ENCODE peak calls at places on chromosomes 6 and 20, in eight cellular contexts. One of them, this sample, is unnamed.

GRCh38 chr6:129893513-129894098 is 32.5 kb upstream of the TMEM244 start:
- DNase-seq in esophagus muscularis mucosa: no peak
- DNase-seq in upper lobe of left lung: no peak
- DNase-seq in H1: no peak
- DNase-seq in K562: no peak
- DNase-seq in SK-N-SH: no peak
- DNase-seq in tibial nerve: no peak
- DNase-seq in stomach: no peak
- DNase-seq in this sample: no peak

GRCh38 chr6:56794421-56794820 is 151.7 kb upstream of the DST start:
- DNase-seq in esophagus muscularis mucosa: no peak
- DNase-seq in upper lobe of left lung: no peak
- DNase-seq in H1: no peak
- DNase-seq in K562: no peak
- DNase-seq in SK-N-SH: no peak
- DNase-seq in tibial nerve: no peak
- DNase-seq in stomach: no peak
- DNase-seq in this sample: no peak

GRCh38 chr6:128111096-128111495 is 210.2 kb upstream of the THEMIS start:
- DNase-seq in esophagus muscularis mucosa: no peak
- DNase-seq in upper lobe of left lung: no peak
- DNase-seq in H1: no peak
- DNase-seq in K562: no peak
- DNase-seq in SK-N-SH: no peak
- DNase-seq in tibial nerve: no peak
- DNase-seq in stomach: no peak
- DNase-seq in this sample: no peak

GRCh38 chr20:32582659-32583580 is 2.2 kb downstream of the NOL4L start:
- DNase-seq in esophagus muscularis mucosa: no peak
- DNase-seq in upper lobe of left lung: peak
- DNase-seq in H1: peak
- DNase-seq in K562: peak
- DNase-seq in SK-N-SH: peak
- DNase-seq in tibial nerve: no peak
- DNase-seq in stomach: no peak
- DNase-seq in this sample: no peak

GRCh38 chr20:42432931-42433330 is 756.8 kb downstream of the PTPRT start:
- DNase-seq in esophagus muscularis mucosa: no peak
- DNase-seq in upper lobe of left lung: no peak
- DNase-seq in H1: no peak
- DNase-seq in K562: no peak
- DNase-seq in SK-N-SH: no peak
- DNase-seq in tibial nerve: no peak
- DNase-seq in stomach: no peak
- DNase-seq in this sample: no peak

GRCh38 chr6:73823046-73823735 is 127.2 kb downstream of the CD109 start:
- DNase-seq in esophagus muscularis mucosa: no peak
- DNase-seq in upper lobe of left lung: no peak
- DNase-seq in H1: no peak
- DNase-seq in K562: no peak
- DNase-seq in SK-N-SH: no peak
- DNase-seq in tibial nerve: no peak
- DNase-seq in stomach: no peak
- DNase-seq in this sample: no peak

GRCh38 chr6:35810831-35811698 is 5.9 kb downstream of the LHFPL5 start:
- DNase-seq in esophagus muscularis mucosa: no peak
- DNase-seq in upper lobe of left lung: no peak
- DNase-seq in H1: no peak
- DNase-seq in K562: no peak
- DNase-seq in SK-N-SH: no peak
- DNase-seq in tibial nerve: no peak
- DNase-seq in stomach: no peak
- DNase-seq in this sample: no peak

GRCh38 chr6:83125425-83125824 is 58.0 kb downstream of the DOP1A start:
- DNase-seq in esophagus muscularis mucosa: no peak
- DNase-seq in upper lobe of left lung: no peak
- DNase-seq in H1: no peak
- DNase-seq in K562: peak
- DNase-seq in SK-N-SH: no peak
- DNase-seq in tibial nerve: no peak
- DNase-seq in stomach: no peak
- DNase-seq in this sample: no peak

GRCh38 chr20:63234693-63235398 is 859 bp upstream of the BIRC7 start:
- DNase-seq in esophagus muscularis mucosa: no peak
- DNase-seq in upper lobe of left lung: peak
- DNase-seq in H1: peak
- DNase-seq in K562: peak
- DNase-seq in SK-N-SH: no peak
- DNase-seq in tibial nerve: no peak
- DNase-seq in stomach: peak
- DNase-seq in this sample: no peak

GRCh38 chr20:50193169-50193850 is 2.7 kb downstream of the CEBPB start:
- DNase-seq in esophagus muscularis mucosa: no peak
- DNase-seq in upper lobe of left lung: no peak
- DNase-seq in H1: no peak
- DNase-seq in K562: peak
- DNase-seq in SK-N-SH: no peak
- DNase-seq in tibial nerve: no peak
- DNase-seq in stomach: no peak
- DNase-seq in this sample: no peak

GRCh38 chr20:35776513-35777101 is 4.8 kb downstream of the PHF20 start:
- DNase-seq in esophagus muscularis mucosa: no peak
- DNase-seq in upper lobe of left lung: no peak
- DNase-seq in H1: no peak
- DNase-seq in K562: peak
- DNase-seq in SK-N-SH: peak
- DNase-seq in tibial nerve: peak
- DNase-seq in stomach: peak
- DNase-seq in this sample: peak

GRCh38 chr6:79079425-79080130 is 1.5 kb upstream of the PHIP start:
- DNase-seq in esophagus muscularis mucosa: no peak
- DNase-seq in upper lobe of left lung: no peak
- DNase-seq in H1: no peak
- DNase-seq in K562: no peak
- DNase-seq in SK-N-SH: no peak
- DNase-seq in tibial nerve: no peak
- DNase-seq in stomach: no peak
- DNase-seq in this sample: no peak

GRCh38 chr20:45592574-45593189 is 13.6 kb upstream of the WFDC8 start:
- DNase-seq in esophagus muscularis mucosa: no peak
- DNase-seq in upper lobe of left lung: no peak
- DNase-seq in H1: no peak
- DNase-seq in K562: peak
- DNase-seq in SK-N-SH: peak
- DNase-seq in tibial nerve: no peak
- DNase-seq in stomach: no peak
- DNase-seq in this sample: no peak

GRCh38 chr6:157268396-157268795 is 54.9 kb downstream of the TMEM242 start:
- DNase-seq in esophagus muscularis mucosa: no peak
- DNase-seq in upper lobe of left lung: no peak
- DNase-seq in H1: no peak
- DNase-seq in K562: no peak
- DNase-seq in SK-N-SH: no peak
- DNase-seq in tibial nerve: no peak
- DNase-seq in stomach: no peak
- DNase-seq in this sample: peak

GRCh38 chr6:28336284-28337024 is 506 bp upstream of the ZSCAN31 start:
- DNase-seq in esophagus muscularis mucosa: no peak
- DNase-seq in upper lobe of left lung: no peak
- DNase-seq in H1: no peak
- DNase-seq in K562: peak
- DNase-seq in SK-N-SH: peak
- DNase-seq in tibial nerve: no peak
- DNase-seq in stomach: no peak
- DNase-seq in this sample: no peak

GRCh38 chr6:157033428-157034140 is 256.4 kb downstream of the ARID1B start:
- DNase-seq in esophagus muscularis mucosa: no peak
- DNase-seq in upper lobe of left lung: no peak
- DNase-seq in H1: no peak
- DNase-seq in K562: no peak
- DNase-seq in SK-N-SH: no peak
- DNase-seq in tibial nerve: no peak
- DNase-seq in stomach: no peak
- DNase-seq in this sample: no peak

GRCh38 chr20:10466325-10466724 is 31.2 kb downstream of the SLX4IP start:
- DNase-seq in esophagus muscularis mucosa: no peak
- DNase-seq in upper lobe of left lung: no peak
- DNase-seq in H1: no peak
- DNase-seq in K562: no peak
- DNase-seq in SK-N-SH: no peak
- DNase-seq in tibial nerve: no peak
- DNase-seq in stomach: no peak
- DNase-seq in this sample: no peak

GRCh38 chr6:43506667-43507471 is 3.3 kb downstream of the LRRC73 start:
- DNase-seq in esophagus muscularis mucosa: peak
- DNase-seq in upper lobe of left lung: no peak
- DNase-seq in H1: peak
- DNase-seq in K562: peak
- DNase-seq in SK-N-SH: peak
- DNase-seq in tibial nerve: peak
- DNase-seq in stomach: peak
- DNase-seq in this sample: peak

GRCh38 chr6:3744901-3745470 is 6.5 kb downstream of the PXDC1 start:
- DNase-seq in esophagus muscularis mucosa: no peak
- DNase-seq in upper lobe of left lung: peak
- DNase-seq in H1: no peak
- DNase-seq in K562: no peak
- DNase-seq in SK-N-SH: no peak
- DNase-seq in tibial nerve: no peak
- DNase-seq in stomach: peak
- DNase-seq in this sample: no peak

GRCh38 chr6:27592107-27592480 is 119.2 kb upstream of the ZNF184 start:
- DNase-seq in esophagus muscularis mucosa: no peak
- DNase-seq in upper lobe of left lung: no peak
- DNase-seq in H1: no peak
- DNase-seq in K562: no peak
- DNase-seq in SK-N-SH: no peak
- DNase-seq in tibial nerve: no peak
- DNase-seq in stomach: no peak
- DNase-seq in this sample: no peak

GRCh38 chr6:44234101-44235090 is 11.0 kb downstream of the SLC29A1 start:
- DNase-seq in esophagus muscularis mucosa: peak
- DNase-seq in upper lobe of left lung: peak
- DNase-seq in H1: peak
- DNase-seq in K562: peak
- DNase-seq in SK-N-SH: peak
- DNase-seq in tibial nerve: peak
- DNase-seq in stomach: peak
- DNase-seq in this sample: peak

GRCh38 chr6:47041741-47042140 is 391 bp downstream of the ADGRF1 start:
- DNase-seq in esophagus muscularis mucosa: no peak
- DNase-seq in upper lobe of left lung: no peak
- DNase-seq in H1: no peak
- DNase-seq in K562: no peak
- DNase-seq in SK-N-SH: no peak
- DNase-seq in tibial nerve: no peak
- DNase-seq in stomach: no peak
- DNase-seq in this sample: no peak

DNA sequence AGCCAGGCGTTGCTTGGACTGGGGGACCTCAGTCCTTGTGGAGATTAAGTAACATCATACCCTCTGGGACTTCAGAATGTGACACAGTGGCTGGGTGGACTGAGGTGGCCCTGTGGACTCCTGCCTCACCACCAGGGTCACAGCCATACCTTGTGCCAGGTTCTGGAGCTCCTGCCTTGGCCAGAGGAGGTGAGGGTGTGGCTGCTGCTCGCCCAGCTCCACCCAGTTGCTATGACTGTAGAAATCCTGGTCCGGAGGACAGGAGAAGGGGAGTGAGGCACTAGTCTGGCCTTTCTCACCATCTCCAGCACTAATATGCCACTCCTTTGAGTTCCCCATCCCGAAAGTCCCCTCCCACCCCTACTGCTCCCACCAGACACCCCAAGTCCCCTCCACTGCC is 1.9 kb downstream of the VWA7 start:
- DNase-seq in esophagus muscularis mucosa: no peak
- DNase-seq in upper lobe of left lung: no peak
- DNase-seq in H1: no peak
- DNase-seq in K562: no peak
- DNase-seq in SK-N-SH: no peak
- DNase-seq in tibial nerve: no peak
- DNase-seq in stomach: peak
- DNase-seq in this sample: no peak
- TF ChIP-seq EP300 in esophagus muscularis mucosa: no peak
- TF ChIP-seq EP300 in upper lobe of left lung: no peak
- TF ChIP-seq EP300 in H1: no peak
- TF ChIP-seq EP300 in K562: no peak
- TF ChIP-seq EP300 in SK-N-SH: no peak
- TF ChIP-seq EP300 in tibial nerve: no peak
- TF ChIP-seq EP300 in stomach: no peak
- TF ChIP-seq EP300 in this sample: no peak

GRCh38 chr20:25858495-25859425 is 162.1 kb upstream of the ZNF337 start:
- DNase-seq in esophagus muscularis mucosa: no peak
- DNase-seq in upper lobe of left lung: peak
- DNase-seq in H1: no peak
- DNase-seq in K562: no peak
- DNase-seq in SK-N-SH: no peak
- DNase-seq in tibial nerve: no peak
- DNase-seq in stomach: no peak
- DNase-seq in this sample: peak
- H3K4me3 ChIP-seq in esophagus muscularis mucosa: peak
- H3K4me3 ChIP-seq in upper lobe of left lung: peak
- H3K4me3 ChIP-seq in H1: peak
- H3K4me3 ChIP-seq in K562: no peak
- H3K4me3 ChIP-seq in SK-N-SH: no peak
- H3K4me3 ChIP-seq in tibial nerve: no peak
- H3K4me3 ChIP-seq in stomach: peak
- H3K4me3 ChIP-seq in this sample: peak

DNA sequence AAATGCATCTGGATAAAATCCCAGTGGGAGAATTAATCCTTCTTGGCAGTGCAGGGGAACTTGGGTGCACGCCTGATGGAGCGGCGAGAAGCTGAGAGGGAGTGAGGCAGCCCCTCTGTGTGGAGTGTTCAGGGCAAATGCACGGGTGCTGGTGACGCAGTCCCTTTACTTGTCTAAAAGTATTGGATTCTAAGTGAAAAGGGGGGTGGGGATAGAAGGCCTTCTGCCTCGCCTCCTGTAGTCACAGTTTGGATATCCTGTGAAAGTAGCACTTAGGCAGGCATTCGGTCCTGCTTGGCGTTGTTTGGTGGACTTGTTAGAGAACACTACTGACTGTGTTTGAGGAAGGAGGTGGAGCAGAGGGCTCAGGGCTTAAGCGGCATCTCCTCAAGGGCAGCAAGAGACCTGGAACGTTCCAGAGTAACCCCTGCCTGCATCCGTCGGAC is 39.3 kb downstream of the PHACTR3 start:
- DNase-seq in esophagus muscularis mucosa: peak
- DNase-seq in upper lobe of left lung: no peak
- DNase-seq in H1: no peak
- DNase-seq in K562: no peak
- DNase-seq in SK-N-SH: no peak
- DNase-seq in tibial nerve: no peak
- DNase-seq in stomach: peak
- DNase-seq in this sample: no peak
- TF ChIP-seq EP300 in esophagus muscularis mucosa: no peak
- TF ChIP-seq EP300 in upper lobe of left lung: no peak
- TF ChIP-seq EP300 in H1: no peak
- TF ChIP-seq EP300 in K562: no peak
- TF ChIP-seq EP300 in SK-N-SH: no peak
- TF ChIP-seq EP300 in tibial nerve: no peak
- TF ChIP-seq EP300 in stomach: no peak
- TF ChIP-seq EP300 in this sample: no peak

GRCh38 chr20:52812231-52812847 is 159.8 kb upstream of the TSHZ2 start:
- DNase-seq in esophagus muscularis mucosa: no peak
- DNase-seq in upper lobe of left lung: no peak
- DNase-seq in H1: no peak
- DNase-seq in K562: peak
- DNase-seq in SK-N-SH: no peak
- DNase-seq in tibial nerve: no peak
- DNase-seq in stomach: no peak
- DNase-seq in this sample: no peak
- H3K4me3 ChIP-seq in esophagus muscularis mucosa: no peak
- H3K4me3 ChIP-seq in upper lobe of left lung: no peak
- H3K4me3 ChIP-seq in H1: no peak
- H3K4me3 ChIP-seq in K562: no peak
- H3K4me3 ChIP-seq in SK-N-SH: no peak
- H3K4me3 ChIP-seq in tibial nerve: no peak
- H3K4me3 ChIP-seq in stomach: no peak
- H3K4me3 ChIP-seq in this sample: no peak

This sample was measured in suprapubic skin.